ENCODE peak calls at places on chromosomes 6 and 20, in four cellular contexts. One of them, this sample, is unnamed.

GRCh38 chr6:163701761-163702160 is 287.2 kb downstream of the QKI start:
- DNase-seq in HepG2: no peak
- DNase-seq in HCT116: no peak
- DNase-seq in K562: no peak
- DNase-seq in this sample: no peak

GRCh38 chr20:38616457-38616856 is 14.8 kb downstream of the ARHGAP40 start:
- DNase-seq in HCT116: no peak
- DNase-seq in K562: no peak
- DNase-seq in HepG2: no peak
- DNase-seq in this sample: no peak

GRCh38 chr6:25253371-25253770 is 25.8 kb upstream of the CARMIL1 start:
- DNase-seq in K562: no peak
- DNase-seq in HCT116: no peak
- DNase-seq in HepG2: no peak
- DNase-seq in this sample: no peak

GRCh38 chr6:66662196-66662595 is 955.2 kb upstream of the EYS start:
- DNase-seq in K562: no peak
- DNase-seq in HepG2: peak
- DNase-seq in HCT116: no peak
- DNase-seq in this sample: no peak

GRCh38 chr6:131924881-131925474 is 26.2 kb downstream of the CCN2 start:
- DNase-seq in K562: no peak
- DNase-seq in HepG2: peak
- DNase-seq in HCT116: peak
- DNase-seq in this sample: no peak

GRCh38 chr6:108731229-108731565 is 117.0 kb upstream of the ARMC2 start:
- DNase-seq in HCT116: no peak
- DNase-seq in K562: no peak
- DNase-seq in HepG2: no peak
- DNase-seq in this sample: no peak

GRCh38 chr20:55160022-55160421 is 684.6 kb downstream of the DOK5 start:
- DNase-seq in HCT116: no peak
- DNase-seq in HepG2: no peak
- DNase-seq in K562: no peak
- DNase-seq in this sample: no peak

GRCh38 chr20:35329435-35330139 is 37.4 kb upstream of the FAM83C start:
- DNase-seq in K562: peak
- DNase-seq in HCT116: no peak
- DNase-seq in HepG2: peak
- DNase-seq in this sample: no peak

GRCh38 chr6:140203611-140204553 is 829.4 kb upstream of the CITED2 start:
- DNase-seq in HepG2: no peak
- DNase-seq in HCT116: no peak
- DNase-seq in K562: no peak
- DNase-seq in this sample: no peak

GRCh38 chr6:16058188-16058780 is 70.6 kb upstream of the MYLIP start:
- DNase-seq in HCT116: no peak
- DNase-seq in K562: no peak
- DNase-seq in HepG2: no peak
- DNase-seq in this sample: no peak

GRCh38 chr6:42820509-42821340 is 38.9 kb downstream of the BICRAL start:
- DNase-seq in HepG2: no peak
- DNase-seq in K562: no peak
- DNase-seq in HCT116: no peak
- DNase-seq in this sample: no peak

GRCh38 chr6:157912326-157912725 is 69.3 kb upstream of the SYNJ2 start:
- DNase-seq in HepG2: no peak
- DNase-seq in HCT116: no peak
- DNase-seq in K562: no peak
- DNase-seq in this sample: no peak

GRCh38 chr6:144898741-144899140 is 613.6 kb downstream of the UTRN start:
- DNase-seq in K562: no peak
- DNase-seq in HCT116: no peak
- DNase-seq in HepG2: no peak
- DNase-seq in this sample: no peak

GRCh38 chr6:14333556-14334305 is 216.2 kb downstream of the CD83 start:
- DNase-seq in K562: no peak
- DNase-seq in HepG2: no peak
- DNase-seq in HCT116: no peak
- DNase-seq in this sample: no peak

GRCh38 chr20:4076671-4077070 is 61.3 kb upstream of the RNF24 start:
- DNase-seq in K562: no peak
- DNase-seq in HCT116: peak
- DNase-seq in HepG2: no peak
- DNase-seq in this sample: no peak

GRCh38 chr6:38725414-38726183 is 10.5 kb downstream of the DNAH8 start:
- DNase-seq in HCT116: no peak
- DNase-seq in K562: no peak
- DNase-seq in HepG2: no peak
- DNase-seq in this sample: no peak

GRCh38 chr6:111258615-111259088 is 171.3 kb downstream of the SLC16A10 start:
- DNase-seq in HepG2: no peak
- DNase-seq in K562: no peak
- DNase-seq in HCT116: no peak
- DNase-seq in this sample: no peak

GRCh38 chr6:147675281-147675680 is 166.8 kb downstream of the SAMD5 start:
- DNase-seq in K562: no peak
- DNase-seq in HCT116: no peak
- DNase-seq in HepG2: no peak
- DNase-seq in this sample: no peak

GRCh38 chr6:345747-346388 is 45.7 kb upstream of the IRF4 start:
- DNase-seq in HCT116: no peak
- DNase-seq in HepG2: no peak
- DNase-seq in K562: no peak
- DNase-seq in this sample: no peak

GRCh38 chr20:63734946-63735858 is 1.3 kb upstream of the LIME1 start:
- DNase-seq in K562: peak
- DNase-seq in HepG2: no peak
- DNase-seq in HCT116: no peak
- DNase-seq in this sample: no peak

GRCh38 chr6:97663252-97663651 is 380.2 kb upstream of the MMS22L start:
- DNase-seq in HCT116: no peak
- DNase-seq in K562: no peak
- DNase-seq in HepG2: no peak
- DNase-seq in this sample: no peak

GRCh38 chr6:45532626-45533258 is 155.0 kb upstream of the SUPT3H start:
- DNase-seq in HCT116: no peak
- DNase-seq in HepG2: no peak
- DNase-seq in K562: no peak
- DNase-seq in this sample: no peak

GRCh38 chr6:119348308-119349040 is 1.1 kb downstream of the MAN1A1 start:
- DNase-seq in K562: peak
- DNase-seq in HepG2: peak
- DNase-seq in HCT116: no peak
- DNase-seq in this sample: no peak

GRCh38 chr20:23291575-23292240 is 58.9 kb upstream of the NXT1 start:
- DNase-seq in HCT116: no peak
- DNase-seq in K562: no peak
- DNase-seq in HepG2: no peak
- DNase-seq in this sample: no peak

GRCh38 chr6:145267076-145267867 is 468.0 kb downstream of the EPM2A start:
- DNase-seq in K562: no peak
- DNase-seq in HCT116: no peak
- DNase-seq in HepG2: peak
- DNase-seq in this sample: no peak

GRCh38 chr6:22366214-22366613 is 69.4 kb upstream of the PRL start:
- DNase-seq in HCT116: no peak
- DNase-seq in K562: no peak
- DNase-seq in HepG2: no peak
- DNase-seq in this sample: no peak

GRCh38 chr6:144953552-144954240 is 668.6 kb downstream of the UTRN start:
- DNase-seq in HepG2: no peak
- DNase-seq in HCT116: peak
- DNase-seq in K562: no peak
- DNase-seq in this sample: no peak

GRCh38 chr6:152846825-152847224 is 96.2 kb downstream of the VIP start:
- DNase-seq in K562: no peak
- DNase-seq in HCT116: no peak
- DNase-seq in HepG2: peak
- DNase-seq in this sample: no peak

GRCh38 chr20:36572701-36573102 is 695 bp upstream of the TGIF2 start:
- DNase-seq in K562: peak
- DNase-seq in HepG2: peak
- DNase-seq in HCT116: no peak
- DNase-seq in this sample: no peak

GRCh38 chr6:45880139-45880538 is 135.5 kb downstream of the CLIC5 start:
- DNase-seq in HepG2: peak
- DNase-seq in K562: no peak
- DNase-seq in HCT116: no peak
- DNase-seq in this sample: no peak

GRCh38 chr6:153090241-153090930 is 40.7 kb downstream of the RGS17 start:
- DNase-seq in K562: no peak
- DNase-seq in HepG2: no peak
- DNase-seq in HCT116: peak
- DNase-seq in this sample: peak

GRCh38 chr20:57415791-57416190 is 24.6 kb downstream of the RBM38 start:
- DNase-seq in HepG2: no peak
- DNase-seq in HCT116: no peak
- DNase-seq in K562: peak
- DNase-seq in this sample: no peak

GRCh38 chr6:106133040-106133439 is 46.9 kb downstream of the PRDM1 start:
- DNase-seq in HCT116: no peak
- DNase-seq in K562: no peak
- DNase-seq in HepG2: no peak
- DNase-seq in this sample: no peak

GRCh38 chr20:15705975-15706374 is 867.3 kb downstream of the KIF16B start:
- DNase-seq in K562: no peak
- DNase-seq in HepG2: no peak
- DNase-seq in HCT116: no peak
- DNase-seq in this sample: no peak

GRCh38 chr20:15711177-15711576 is 862.1 kb downstream of the KIF16B start:
- DNase-seq in HepG2: no peak
- DNase-seq in K562: no peak
- DNase-seq in HCT116: no peak
- DNase-seq in this sample: no peak

GRCh38 chr20:15703171-15703911 is 869.9 kb downstream of the KIF16B start:
- DNase-seq in K562: no peak
- DNase-seq in HepG2: peak
- DNase-seq in HCT116: no peak
- DNase-seq in this sample: peak

GRCh38 chr20:15708984-15709598 is 864.2 kb downstream of the KIF16B start:
- DNase-seq in K562: peak
- DNase-seq in HepG2: peak
- DNase-seq in HCT116: no peak
- DNase-seq in this sample: no peak

GRCh38 chr20:15706719-15707118 is 866.5 kb downstream of the KIF16B start:
- DNase-seq in K562: no peak
- DNase-seq in HCT116: no peak
- DNase-seq in HepG2: no peak
- DNase-seq in this sample: no peak
- TF ChIP-seq TCF7L2 in K562: no peak
- TF ChIP-seq TCF7L2 in HCT116: no peak
- TF ChIP-seq TCF7L2 in HepG2: no peak
- TF ChIP-seq TCF7L2 in this sample: no peak

GRCh38 chr6:52749546-52750152 is 13.6 kb downstream of the GSTA2 start:
- DNase-seq in HepG2: no peak
- DNase-seq in HCT116: no peak
- DNase-seq in K562: no peak
- DNase-seq in this sample: no peak
- TF ChIP-seq REST in HepG2: no peak
- TF ChIP-seq REST in HCT116: no peak
- TF ChIP-seq REST in K562: no peak
- TF ChIP-seq REST in this sample: no peak

GRCh38 chr6:168534265-168534664 is 93.3 kb downstream of the SMOC2 start:
- DNase-seq in HCT116: no peak
- DNase-seq in HepG2: no peak
- DNase-seq in K562: no peak
- DNase-seq in this sample: no peak

GRCh38 chr6:168532070-168532469 is 91.1 kb downstream of the SMOC2 start:
- DNase-seq in HepG2: no peak
- DNase-seq in K562: no peak
- DNase-seq in HCT116: no peak
- DNase-seq in this sample: no peak

GRCh38 chr6:168535711-168536110 is 94.7 kb downstream of the SMOC2 start:
- DNase-seq in K562: no peak
- DNase-seq in HCT116: no peak
- DNase-seq in HepG2: no peak
- DNase-seq in this sample: no peak

GRCh38 chr6:168530653-168531071 is 89.7 kb downstream of the SMOC2 start:
- DNase-seq in HCT116: no peak
- DNase-seq in HepG2: no peak
- DNase-seq in K562: no peak
- DNase-seq in this sample: no peak

DNA sequence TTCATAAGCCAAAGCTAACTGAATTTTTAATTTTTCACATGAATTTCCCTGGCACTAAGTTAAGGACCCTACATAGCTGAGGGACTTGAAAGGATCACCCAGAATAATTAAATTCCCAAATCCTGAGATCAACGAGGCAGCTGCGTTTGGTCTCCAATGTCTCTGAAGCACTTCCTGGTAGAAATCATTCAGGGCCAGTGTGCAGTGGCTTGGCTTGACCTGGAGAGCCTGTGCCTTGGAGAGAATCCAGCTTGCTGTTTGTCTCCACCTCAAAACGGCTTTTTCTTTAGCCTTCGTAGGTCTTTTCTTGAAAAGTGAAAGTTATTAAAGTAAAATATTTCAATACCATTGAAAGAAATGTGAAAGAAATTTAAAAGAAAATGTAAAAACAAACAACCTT is 92.4 kb downstream of the SMOC2 start:
- DNase-seq in HCT116: no peak
- DNase-seq in HepG2: no peak
- DNase-seq in K562: no peak
- DNase-seq in this sample: no peak
- TF ChIP-seq TCF7L2 in HCT116: no peak
- TF ChIP-seq TCF7L2 in HepG2: no peak
- TF ChIP-seq TCF7L2 in K562: no peak
- TF ChIP-seq TCF7L2 in this sample: no peak

DNA sequence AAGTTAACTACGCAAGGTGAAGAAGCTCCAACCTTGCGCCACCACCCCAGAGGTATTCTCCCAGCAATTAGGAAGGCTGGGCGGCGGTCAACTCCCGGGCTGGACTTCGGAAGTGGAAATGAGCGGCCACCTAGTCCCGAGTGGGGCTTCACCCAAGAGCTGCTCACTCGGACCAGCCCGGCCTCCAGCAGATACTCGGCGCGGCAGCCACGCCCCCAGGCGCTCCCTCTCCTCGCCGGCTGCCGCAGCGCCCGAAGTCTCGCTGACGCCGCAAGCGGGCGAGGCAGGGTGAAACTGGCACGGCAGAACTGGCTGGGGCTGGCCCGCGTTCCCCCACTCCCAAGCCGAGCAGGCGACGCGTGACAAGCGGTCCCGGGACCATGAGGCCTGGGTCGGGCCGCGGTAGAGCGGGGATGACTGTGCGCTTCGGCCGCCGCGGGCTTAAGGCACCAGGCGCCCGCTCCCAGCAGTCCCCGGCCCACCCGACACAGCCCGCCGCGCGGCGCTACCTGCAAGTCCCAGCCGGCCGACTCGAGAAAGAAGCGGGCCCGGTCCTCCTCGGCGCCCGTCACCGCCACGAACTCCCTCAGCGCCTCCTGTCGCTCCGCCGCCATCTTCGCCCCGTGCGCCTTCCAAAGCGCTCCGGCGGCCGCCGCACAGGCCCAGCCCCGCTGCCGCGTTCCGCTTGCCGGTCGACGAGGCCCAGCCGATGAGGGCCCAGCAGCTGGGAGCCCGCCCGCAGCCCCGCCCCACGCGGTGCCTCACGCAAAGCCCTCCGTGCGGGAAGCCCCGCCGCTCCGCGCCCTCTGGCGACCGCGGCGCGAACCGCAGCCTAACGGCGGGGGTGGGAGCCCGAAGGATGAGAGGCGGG is at the start of gene NSFL1C:
- DNase-seq in HCT116: peak
- DNase-seq in K562: peak
- DNase-seq in HepG2: peak
- DNase-seq in this sample: peak
- TF ChIP-seq REST in HCT116: no peak
- TF ChIP-seq REST in K562: no peak
- TF ChIP-seq REST in HepG2: peak
- TF ChIP-seq REST in this sample: no peak